ENCODE peak calls at places on chromosomes 11 and 22, in eight cellular contexts. O, C, B, V, R, J, G and W are unnamed samples. For H3K36me3 and H3K4me1, the result is how much of the 10 kb centered on the place peaks cover.

GRCh38 chr11:89168396-89168795 is 9.3 kb upstream of the TYR start:
- DNase-seq in O (no peak), C (no peak), B (no peak), V (no peak), R (no peak), J (no peak), G (no peak), W (no peak)

GRCh38 chr11:15472405-15472799 is 357.7 kb downstream of the INSC start:
- DNase-seq in O (no peak), C (no peak), B (peak), V (no peak), R (no peak), J (no peak), G (no peak), W (peak)

GRCh38 chr22:29226246-29226981 is 20.7 kb downstream of the EMID1 start:
- DNase-seq in O (no peak), C (no peak), B (no peak), V (no peak), R (no peak), J (no peak), G (no peak), W (no peak)

GRCh38 chr11:96006016-96006415 is 82.1 kb upstream of the MTMR2 start:
- DNase-seq in O (no peak), C (no peak), B (no peak), V (no peak), R (no peak), J (no peak), G (no peak), W (no peak)

GRCh38 chr11:117457031-117457785 is 129.6 kb downstream of the CEP164 start:
- DNase-seq in O (no peak), C (no peak), B (no peak), V (no peak), R (no peak), J (no peak), G (no peak), W (peak)

GRCh38 chr22:39530692-39531331 is 1.7 kb downstream of the RPS19BP1 start:
- DNase-seq in O (no peak), C (peak), B (peak), V (no peak), R (no peak), J (peak), G (peak), W (peak)

GRCh38 chr11:131998020-131998419 is 627.6 kb downstream of the NTM start:
- DNase-seq in O (peak), C (no peak), B (no peak), V (peak), R (no peak), J (no peak), G (no peak), W (no peak)

GRCh38 chr11:86718553-86718952 is 46.1 kb upstream of the ME3 start:
- DNase-seq in O (no peak), C (no peak), B (no peak), V (no peak), R (no peak), J (no peak), G (no peak), W (no peak)

GRCh38 chr22:42368379-42369249 is 63.6 kb downstream of the NFAM1 start:
- DNase-seq in O (peak), C (peak), B (peak), V (peak), R (peak), J (peak), G (peak), W (peak)

GRCh38 chr22:47928626-47929025 is 1166.2 kb downstream of the TBC1D22A start:
- DNase-seq in O (no peak), C (no peak), B (no peak), V (no peak), R (no peak), J (no peak), G (no peak), W (no peak)

GRCh38 chr22:44828193-44828592 is 75.8 kb downstream of the ARHGAP8 start:
- DNase-seq in O (no peak), C (peak), B (peak), V (no peak), R (peak), J (peak), G (no peak), W (peak)

GRCh38 chr11:129861702-129862107 is 33.7 kb downstream of the NFRKB start:
- DNase-seq in O (peak), C (no peak), B (peak), V (peak), R (peak), J (peak), G (peak), W (peak)

GRCh38 chr11:95920460-95921105 is 3.3 kb downstream of the MTMR2 start:
- DNase-seq in O (no peak), C (no peak), B (no peak), V (no peak), R (no peak), J (peak), G (no peak), W (no peak)

GRCh38 chr11:64035581-64035980 is at the start of gene FLRT1:
- DNase-seq in O (no peak), C (peak), B (no peak), V (no peak), R (no peak), J (peak), G (no peak), W (no peak)

GRCh38 chr11:69051381-69052342 is 2.9 kb downstream of the TPCN2 start:
- DNase-seq in O (no peak), C (no peak), B (no peak), V (no peak), R (no peak), J (peak), G (no peak), W (no peak)
- H3K36me3 ChIP-seq in O (under half), C (under half), B (under half), V (under half), R (under half), J (under half), G (under half), W (under half)

GRCh38 chr11:35974878-35975578 is 31.2 kb downstream of the LDLRAD3 start:
- DNase-seq in O (no peak), C (no peak), B (no peak), V (no peak), R (no peak), J (no peak), G (no peak), W (no peak)

GRCh38 chr11:35976434-35976833 is 32.6 kb downstream of the LDLRAD3 start:
- DNase-seq in O (no peak), C (no peak), B (no peak), V (no peak), R (no peak), J (no peak), G (no peak), W (no peak)

GRCh38 chr11:35980646-35981402 is 37.0 kb downstream of the LDLRAD3 start:
- DNase-seq in O (no peak), C (no peak), B (no peak), V (no peak), R (no peak), J (no peak), G (no peak), W (no peak)

GRCh38 chr11:35978891-35979290 is 35.0 kb downstream of the LDLRAD3 start:
- DNase-seq in O (no peak), C (no peak), B (no peak), V (no peak), R (no peak), J (no peak), G (no peak), W (no peak)

GRCh38 chr11:35978173-35978572 is 34.3 kb downstream of the LDLRAD3 start:
- DNase-seq in O (no peak), C (no peak), B (peak), V (no peak), R (no peak), J (no peak), G (no peak), W (no peak)
- H3K4me1 ChIP-seq in O (under half), C (under half), B (under half), V (under half), R (under half), J (under half), G (under half), W (under half)

DNA sequence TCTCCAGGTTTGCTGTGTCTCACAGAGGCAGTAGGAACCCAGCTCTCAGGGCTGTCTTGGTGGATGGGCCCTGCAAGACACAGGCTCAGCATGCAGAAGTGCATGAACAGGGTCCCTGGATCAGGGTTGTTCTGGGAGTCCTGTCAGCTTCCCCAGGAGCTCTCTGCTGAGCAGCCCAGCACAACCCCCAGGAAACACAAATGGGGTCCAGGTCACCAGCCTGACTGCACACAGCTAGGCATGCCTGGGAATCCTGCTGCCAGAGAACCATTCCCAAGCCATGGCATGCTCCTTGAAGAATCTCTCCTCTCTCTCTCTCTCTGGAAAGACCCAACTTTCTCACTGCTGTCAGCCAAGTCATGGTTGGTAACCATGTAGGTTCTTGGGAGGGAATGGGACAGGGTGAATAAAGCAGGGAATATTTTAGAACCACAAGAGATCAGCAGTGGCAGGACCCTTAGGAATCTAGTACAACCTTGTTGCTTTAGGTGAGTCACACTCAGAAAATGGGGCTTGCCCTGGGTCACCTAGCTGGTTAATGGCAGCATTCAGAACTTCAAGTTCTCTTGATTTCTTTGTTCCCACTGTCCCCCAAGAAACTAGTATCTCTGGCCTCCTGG is 21.4 kb downstream of the TUB start:
- DNase-seq in O (no peak), C (no peak), B (no peak), V (no peak), R (no peak), J (no peak), G (no peak), W (peak)
- H3K36me3 ChIP-seq in O (under half), C (under half), B (under half), V (under half), R (under half), J (under half), G (under half), W (under half)

DNA sequence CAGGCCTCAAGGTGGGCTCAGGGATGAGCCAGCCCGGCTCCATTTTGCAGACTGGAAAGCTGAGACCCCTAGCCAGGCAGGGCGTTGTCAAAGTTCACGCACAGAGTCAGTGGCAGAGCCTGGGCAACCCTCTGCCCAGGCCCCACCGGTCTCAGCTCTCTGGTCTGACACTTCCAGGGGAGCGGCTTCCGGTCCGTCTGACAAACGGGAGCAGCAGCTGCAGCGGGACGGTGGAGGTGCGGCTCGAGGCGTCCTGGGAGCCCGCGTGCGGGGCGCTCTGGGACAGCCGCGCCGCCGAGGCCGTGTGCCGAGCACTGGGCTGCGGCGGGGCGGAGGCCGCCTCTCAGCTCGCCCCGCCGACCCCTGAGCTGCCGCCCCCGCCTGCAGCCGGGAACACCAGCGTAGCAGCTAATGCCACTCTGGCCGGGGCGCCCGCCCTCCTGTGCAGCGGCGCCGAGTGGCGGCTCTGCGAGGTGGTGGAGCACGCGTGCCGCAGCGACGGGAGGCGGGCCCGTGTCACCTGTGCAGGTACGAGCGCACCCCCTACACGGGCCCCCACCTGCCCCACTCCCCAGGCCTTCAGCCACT is 36.0 kb downstream of the CD6 start:
- DNase-seq in O (peak), C (peak), B (peak), V (no peak), R (peak), J (peak), G (no peak), W (peak)
- H3K4me1 ChIP-seq in O (under half), C (under half), B (under half), V (under half), R (under half), J (under half), G (under half), W (under half)

GRCh38 chr11:71456831-71457230 is 3.8 kb downstream of the NADSYN1 start:
- DNase-seq in O (no peak), C (no peak), B (no peak), V (no peak), R (no peak), J (no peak), G (no peak), W (no peak)
- H3K36me3 ChIP-seq in O (under half), C (under half), B (under half), V (under half), R (under half), J (under half), G (half or more), W (half or more)

DNA sequence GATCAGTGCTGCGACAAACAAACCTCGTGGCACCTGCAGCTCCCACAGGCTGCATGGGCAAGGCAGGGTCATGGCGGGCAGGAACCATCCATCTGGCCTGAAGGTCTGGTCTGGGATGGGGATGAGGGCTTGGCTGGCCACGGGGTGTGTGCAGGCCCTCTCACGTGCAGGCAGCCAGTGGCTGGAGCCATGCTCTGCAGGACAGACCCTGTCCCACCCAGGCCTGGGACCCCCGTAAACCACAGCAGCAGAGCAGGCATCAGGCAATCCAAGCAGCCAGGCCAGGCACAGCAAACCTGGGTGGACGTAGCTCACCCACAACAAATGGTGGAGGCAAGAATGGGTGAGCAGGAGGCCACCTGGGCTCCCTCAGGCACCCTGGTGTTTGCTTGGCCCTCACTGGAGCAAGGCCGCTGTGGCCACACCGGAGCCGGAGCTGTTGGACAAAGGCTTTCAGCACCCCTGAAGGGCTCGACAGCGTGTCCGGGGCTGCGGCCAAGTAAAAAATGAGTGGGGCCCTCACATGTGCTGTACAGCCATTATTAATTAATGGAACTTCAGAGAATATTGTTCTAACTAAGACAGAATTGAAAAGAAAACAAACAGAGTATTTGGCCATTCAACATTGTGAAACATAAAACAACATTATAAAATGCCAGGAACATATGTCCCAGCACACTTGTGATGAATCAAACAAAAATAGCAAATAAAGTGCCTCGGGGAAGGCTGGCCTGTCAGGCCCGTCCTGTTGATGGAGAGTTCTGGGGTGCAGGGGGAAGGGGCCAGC is 24.0 kb upstream of the GNB1L start:
- DNase-seq in O (no peak), C (peak), B (no peak), V (peak), R (no peak), J (peak), G (peak), W (peak)
- H3K4me1 ChIP-seq in O (under half), C (under half), B (under half), V (under half), R (under half), J (under half), G (under half), W (under half)

GRCh38 chr11:94826415-94826814 is 58.3 kb downstream of the AMOTL1 start:
- DNase-seq in O (no peak), C (no peak), B (peak), V (no peak), R (no peak), J (no peak), G (no peak), W (peak)
- H3K36me3 ChIP-seq in O (under half), C (under half), B (under half), V (under half), R (half or more), J (under half), G (half or more), W (half or more)

GRCh38 chr22:50542416-50542927 is 3.2 kb upstream of the KLHDC7B start:
- DNase-seq in O (peak), C (no peak), B (no peak), V (no peak), R (no peak), J (peak), G (no peak), W (no peak)

GRCh38 chr22:50540352-50540751 is 5.3 kb upstream of the KLHDC7B start:
- DNase-seq in O (no peak), C (no peak), B (no peak), V (no peak), R (no peak), J (no peak), G (no peak), W (no peak)

GRCh38 chr22:50536231-50536630 is 6.4 kb upstream of the TYMP start:
- DNase-seq in O (no peak), C (no peak), B (no peak), V (no peak), R (no peak), J (no peak), G (no peak), W (no peak)

GRCh38 chr22:50535113-50535512 is 5.3 kb upstream of the TYMP start:
- DNase-seq in O (no peak), C (no peak), B (no peak), V (no peak), R (no peak), J (no peak), G (no peak), W (no peak)

DNA sequence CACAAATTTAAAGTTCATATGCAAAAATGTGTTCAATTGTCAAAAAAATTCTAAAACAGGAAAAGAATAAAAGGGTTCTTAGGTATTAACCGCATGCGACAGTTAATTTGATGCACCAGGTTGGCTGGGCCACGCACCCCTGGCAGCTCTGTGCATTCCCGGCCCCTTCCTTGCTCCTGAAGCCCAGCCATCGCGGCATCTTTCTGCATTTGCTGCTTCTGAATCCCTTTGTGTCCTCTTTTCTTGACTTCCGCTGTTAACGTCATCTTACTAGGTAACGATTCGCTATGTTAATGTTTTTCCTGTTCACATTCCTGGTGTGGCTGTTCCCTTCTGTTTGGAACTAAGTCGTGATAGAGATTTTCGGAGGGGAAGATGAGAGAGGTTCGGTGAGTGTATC is 7.9 kb upstream of the KLHDC7B start:
- DNase-seq in O (no peak), C (no peak), B (no peak), V (no peak), R (no peak), J (no peak), G (peak), W (no peak)
- H3K4me1 ChIP-seq in O (under half), C (under half), B (under half), V (under half), R (half or more), J (under half), G (half or more), W (under half)

GRCh38 chr22:37379085-37379484 is 48.2 kb downstream of the ELFN2 start:
- DNase-seq in O (no peak), C (no peak), B (no peak), V (no peak), R (peak), J (no peak), G (no peak), W (no peak)
- H3K36me3 ChIP-seq in O (under half), C (under half), B (under half), V (under half), R (under half), J (under half), G (under half), W (under half)

GRCh38 chr11:93530468-93530826 is 12.7 kb downstream of the SMCO4 start:
- DNase-seq in O (no peak), C (no peak), B (no peak), V (no peak), R (no peak), J (peak), G (no peak), W (no peak)
- H3K4me1 ChIP-seq in O (under half), C (under half), B (under half), V (under half), R (under half), J (under half), G (under half), W (under half)